ENCODE peak calls at places on chromosomes 5 and 9, in five cellular contexts. M is IMR-90, S is heart right ventricle, J is esophagus squamous epithelium, A is breast epithelium. W is an unnamed sample. For H3K4me1, the result is how much of the 10 kb centered on the place peaks cover.

GRCh38 chr5:148125641-148126040 is 42.7 kb upstream of the SPINK14 start:
- DNase-seq in M (peak), S (no peak), J (no peak), A (no peak), W (no peak)

GRCh38 chr9:117245225-117245624 is 169.6 kb downstream of the ASTN2 start:
- DNase-seq in M (no peak), S (no peak), J (no peak), A (no peak), W (no peak)

GRCh38 chr9:71355884-71356283 is 234.5 kb upstream of the TRPM3 start:
- DNase-seq in M (no peak), S (no peak), J (no peak), A (no peak), W (no peak)

GRCh38 chr9:86405926-86406325 is 51.7 kb upstream of the TUT7 start:
- DNase-seq in M (peak), S (no peak), J (no peak), A (no peak), W (no peak)

GRCh38 chr5:39107350-39107749 is 33.2 kb upstream of the RICTOR start:
- DNase-seq in M (no peak), S (no peak), J (no peak), A (no peak), W (no peak)

GRCh38 chr5:53167836-53168235 is 58.3 kb upstream of the MOCS2 start:
- DNase-seq in M (peak), S (peak), J (no peak), A (peak), W (no peak)

GRCh38 chr9:93205045-93205768 is 21.3 kb downstream of the WNK2 start:
- DNase-seq in M (no peak), S (peak), J (no peak), A (no peak), W (peak)

GRCh38 chr9:106961623-106962022 is 98.7 kb downstream of the ZNF462 start:
- DNase-seq in M (peak), S (no peak), J (no peak), A (no peak), W (no peak)

GRCh38 chr9:1154739-1155138 is 104.6 kb downstream of the DMRT2 start:
- DNase-seq in M (no peak), S (no peak), J (no peak), A (no peak), W (no peak)

GRCh38 chr9:105425817-105426433 is 21.9 kb upstream of the FSD1L start:
- DNase-seq in M (peak), S (no peak), J (no peak), A (no peak), W (no peak)

GRCh38 chr5:33994845-33995244 is 10.4 kb upstream of the SLC45A2 start:
- DNase-seq in M (peak), S (no peak), J (no peak), A (no peak), W (no peak)

GRCh38 chr5:5421149-5421960 is 1.1 kb upstream of the ICE1 start:
- DNase-seq in M (peak), S (no peak), J (no peak), A (no peak), W (no peak)

GRCh38 chr5:147835386-147835798 is 3.9 kb upstream of the SPINK1 start:
- DNase-seq in M (no peak), S (no peak), J (no peak), A (no peak), W (no peak)

GRCh38 chr9:37295796-37296195 is 126.7 kb upstream of the GRHPR start:
- DNase-seq in M (no peak), S (no peak), J (no peak), A (no peak), W (no peak)

GRCh38 chr9:20646656-20647055 is 24.4 kb upstream of the MLLT3 start:
- DNase-seq in M (no peak), S (peak), J (no peak), A (no peak), W (no peak)

GRCh38 chr5:169221519-169221918 is 79.4 kb downstream of the SLIT3 start:
- DNase-seq in M (no peak), S (no peak), J (no peak), A (no peak), W (no peak)

GRCh38 chr5:88388476-88389170 is 120.0 kb upstream of the TMEM161B start:
- DNase-seq in M (no peak), S (no peak), J (no peak), A (no peak), W (no peak)

GRCh38 chr5:54909911-54910870 is 75.2 kb downstream of the ESM1 start:
- DNase-seq in M (peak), S (no peak), J (no peak), A (no peak), W (no peak)

GRCh38 chr5:133953568-133954145 is 14.8 kb downstream of the C5orf15 start:
- DNase-seq in M (no peak), S (no peak), J (no peak), A (no peak), W (no peak)

GRCh38 chr5:61330341-61330878 is 1.6 kb upstream of the ZSWIM6 start:
- DNase-seq in M (peak), S (peak), J (no peak), A (no peak), W (no peak)

GRCh38 chr5:67648201-67648671 is 451.6 kb upstream of the CD180 start:
- DNase-seq in M (no peak), S (peak), J (no peak), A (peak), W (no peak)

GRCh38 chr9:101486693-101487442 is 46.8 kb upstream of the RNF20 start:
- DNase-seq in M (peak), S (peak), J (no peak), A (no peak), W (peak)

GRCh38 chr9:72129271-72130156 is 19.7 kb upstream of the GDA start:
- DNase-seq in M (no peak), S (no peak), J (no peak), A (no peak), W (no peak)

GRCh38 chr9:15936316-15936869 is 383.6 kb downstream of the CCDC171 start:
- DNase-seq in M (peak), S (peak), J (no peak), A (no peak), W (peak)

GRCh38 chr5:321726-322251 is 275 bp downstream of the AHRR start:
- DNase-seq in M (no peak), S (no peak), J (no peak), A (no peak), W (no peak)

GRCh38 chr5:113480243-113480642 is 8.0 kb downstream of the MCC start:
- DNase-seq in M (no peak), S (no peak), J (no peak), A (no peak), W (no peak)

GRCh38 chr9:76206821-76207220 is 187.4 kb downstream of the RFK start:
- DNase-seq in M (no peak), S (no peak), J (no peak), A (no peak), W (no peak)

GRCh38 chr5:143101740-143102386 is 301.6 kb downstream of the NR3C1 start:
- DNase-seq in M (no peak), S (peak), J (no peak), A (no peak), W (peak)

GRCh38 chr9:126688617-126689016 is 74.9 kb downstream of the LMX1B start:
- DNase-seq in M (no peak), S (no peak), J (no peak), A (no peak), W (no peak)

GRCh38 chr5:392431-392988 is 50.5 kb upstream of the EXOC3 start:
- DNase-seq in M (peak), S (no peak), J (no peak), A (peak), W (no peak)

GRCh38 chr5:178525906-178526732 is 64.1 kb downstream of the COL23A1 start:
- DNase-seq in M (no peak), S (no peak), J (no peak), A (no peak), W (no peak)

GRCh38 chr9:128382261-128382660 is 11.1 kb downstream of the URM1 start:
- DNase-seq in M (no peak), S (no peak), J (no peak), A (no peak), W (peak)

GRCh38 chr9:23120630-23121029 is 674.0 kb downstream of the DMRTA1 start:
- DNase-seq in M (no peak), S (no peak), J (no peak), A (no peak), W (no peak)

GRCh38 chr5:109690456-109691247 is 925 bp downstream of the MAN2A1 start:
- DNase-seq in M (peak), S (peak), J (no peak), A (peak), W (peak)
- TF ChIP-seq CTCF in M (peak), S (peak), J (peak), A (peak), W (peak)

GRCh38 chr5:65034782-65035181 is 266.1 kb downstream of the CWC27 start:
- DNase-seq in M (no peak), S (no peak), J (no peak), A (no peak), W (peak)
- H3K4me3 ChIP-seq in M (no peak), S (no peak), J (peak), A (peak), W (peak)

DNA sequence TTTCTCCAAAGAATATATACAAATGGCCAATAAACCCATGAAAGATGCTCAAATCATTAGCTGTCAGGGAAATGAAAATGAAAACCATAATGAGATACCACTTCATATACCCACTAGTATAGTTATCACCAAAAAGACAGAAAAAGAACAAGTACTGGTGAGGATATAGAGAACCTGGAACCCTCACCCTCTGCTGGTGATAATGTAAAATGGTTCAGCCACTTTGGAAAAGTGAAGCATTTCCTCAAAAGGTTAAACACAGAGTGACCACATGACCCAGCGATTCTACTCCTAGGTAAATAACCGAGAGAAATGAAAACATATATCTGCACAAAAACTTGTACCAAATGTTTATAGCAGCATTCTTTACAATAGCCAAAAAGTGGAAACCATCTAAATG is 72.0 kb downstream of the HSD17B3 start:
- DNase-seq in M (no peak), S (no peak), J (no peak), A (no peak), W (no peak)
- H3K4me1 ChIP-seq in M (under half), S (under half), J (under half), A (under half), W (under half)

GRCh38 chr5:79330071-79330470 is 94.1 kb downstream of the JMY start:
- DNase-seq in M (peak), S (no peak), J (no peak), A (no peak), W (no peak)

GRCh38 chr5:79329453-79329852 is 93.5 kb downstream of the JMY start:
- DNase-seq in M (no peak), S (no peak), J (no peak), A (no peak), W (no peak)

DNA sequence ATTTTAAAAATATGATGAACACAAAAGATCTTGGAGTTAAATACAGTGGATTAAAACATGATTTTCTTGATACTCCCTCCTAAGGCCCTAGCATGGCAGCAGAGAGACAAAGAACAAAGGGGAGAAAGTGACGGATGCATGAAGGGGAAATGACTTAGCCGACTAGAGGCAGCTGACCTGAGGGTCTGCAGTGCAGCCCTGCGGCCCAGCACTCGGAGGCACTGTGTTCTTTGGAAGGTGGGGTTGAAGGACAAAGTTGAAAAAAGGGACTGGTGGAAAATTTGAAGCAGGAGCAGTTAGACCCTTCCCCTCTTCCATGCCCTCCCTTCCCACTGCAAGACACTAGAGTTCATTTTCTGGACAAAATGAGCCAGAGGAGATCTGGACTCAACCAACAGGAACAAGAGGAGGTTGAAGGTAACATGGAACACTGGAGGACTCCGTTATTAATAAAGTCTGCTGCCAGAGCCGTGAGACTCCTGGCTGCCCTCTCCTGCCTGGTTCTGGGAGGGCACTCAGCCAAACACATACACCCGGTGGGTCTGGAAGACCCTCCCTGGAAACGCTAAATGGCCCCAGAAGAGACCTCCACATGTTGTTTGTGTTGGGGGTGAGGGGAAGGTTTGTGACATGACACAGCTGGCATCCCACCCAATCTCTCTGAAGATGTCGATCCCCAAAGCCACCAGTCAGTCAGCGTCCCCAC is 98.1 kb downstream of the JMY start:
- DNase-seq in M (no peak), S (no peak), J (no peak), A (no peak), W (peak)
- TF ChIP-seq CTCF in M (no peak), S (no peak), J (no peak), A (no peak), W (peak)

DNA sequence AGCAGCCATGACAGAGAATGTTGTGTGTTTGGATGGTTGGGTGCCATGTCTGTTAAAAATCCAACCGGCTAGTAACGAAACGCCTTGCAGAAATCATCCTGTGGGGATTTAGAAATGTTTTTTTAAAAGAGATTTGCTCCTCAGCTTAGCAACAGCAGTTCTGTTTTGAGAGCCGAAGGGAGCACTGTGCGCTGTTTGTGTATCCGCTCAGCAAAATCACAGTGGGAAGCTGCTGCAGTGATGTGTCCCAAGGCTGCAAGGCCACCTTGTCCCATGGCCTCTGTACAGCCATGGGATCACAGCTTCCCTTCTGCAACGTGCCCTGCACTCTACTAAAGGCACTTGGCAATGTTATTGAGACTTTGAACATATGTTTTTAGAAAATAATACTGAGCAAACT is 40.9 kb downstream of the TRIO start:
- DNase-seq in M (no peak), S (no peak), J (no peak), A (no peak), W (no peak)
- H3K4me3 ChIP-seq in M (no peak), S (no peak), J (peak), A (no peak), W (no peak)